ENCODE peak calls at places on chromosome X, in five cellular contexts. H is pancreas; O is fibroblast of lung; U is CD8-positive, alpha-beta memory T cell; L is left lung. Q is an unnamed sample. For H3K4me1, the result is how much of the 10 kb centered on the place peaks cover.

GRCh38 chrX:22652596-22652995 is 347.2 kb upstream of the DDX53 start:
- DNase-seq in H (no peak), O (peak), U (no peak), L (no peak), Q (peak)

GRCh38 chrX:149074429-149074828 is 430.7 kb downstream of the IDS start:
- DNase-seq in H (no peak), O (peak), U (no peak), L (peak), Q (no peak)

GRCh38 chrX:45849261-45849660 is 648.6 kb upstream of the DIPK2B start:
- DNase-seq in H (no peak), O (peak), U (no peak), L (no peak), Q (no peak)

GRCh38 chrX:41332005-41332404 is 2.0 kb upstream of the DDX3X start:
- DNase-seq in H (no peak), O (no peak), U (no peak), L (no peak), Q (no peak)

GRCh38 chrX:21374163-21374993 is at the start of gene CNKSR2:
- DNase-seq in H (peak), O (peak), U (peak), L (peak), Q (peak)

GRCh38 chrX:154719132-154719675 is 31.7 kb downstream of the GAB3 start:
- DNase-seq in H (no peak), O (peak), U (peak), L (no peak), Q (no peak)

GRCh38 chrX:12890467-12890866 is 16.0 kb upstream of the TLR8 start:
- DNase-seq in H (no peak), O (no peak), U (no peak), L (no peak), Q (no peak)

GRCh38 chrX:130909469-130910136 is 6.6 kb upstream of the ENOX2 start:
- DNase-seq in H (no peak), O (no peak), U (no peak), L (no peak), Q (no peak)

GRCh38 chrX:77977518-77977917 is 8.1 kb upstream of the PGAM4 start:
- DNase-seq in H (no peak), O (no peak), U (no peak), L (no peak), Q (no peak)

GRCh38 chrX:50456712-50457484 is 13.7 kb downstream of the DGKK start:
- DNase-seq in H (no peak), O (no peak), U (no peak), L (no peak), Q (no peak)

GRCh38 chrX:44908198-44908597 is 35.2 kb downstream of the KDM6A start:
- DNase-seq in H (no peak), O (no peak), U (no peak), L (no peak), Q (no peak)

GRCh38 chrX:108361316-108361715 is 76.9 kb downstream of the COL4A6 start:
- DNase-seq in H (no peak), O (no peak), U (no peak), L (no peak), Q (no peak)

GRCh38 chrX:108699368-108699767 is 37.0 kb downstream of the IRS4 start:
- DNase-seq in H (no peak), O (peak), U (no peak), L (no peak), Q (peak)

GRCh38 chrX:136030357-136031225 is 45.4 kb downstream of the SLC9A6 start:
- DNase-seq in H (no peak), O (peak), U (no peak), L (no peak), Q (no peak)

GRCh38 chrX:24428518-24428917 is 36.6 kb upstream of the PDK3 start:
- DNase-seq in H (no peak), O (no peak), U (no peak), L (no peak), Q (no peak)

GRCh38 chrX:136794080-136794479 is 13.3 kb upstream of the ARHGEF6 start:
- DNase-seq in H (no peak), O (no peak), U (no peak), L (no peak), Q (no peak)

GRCh38 chrX:103918584-103919335 is 43.7 kb upstream of the TMSB15B start:
- DNase-seq in H (peak), O (peak), U (peak), L (peak), Q (peak)

GRCh38 chrX:24173115-24173847 is 23.8 kb downstream of the ZFX start:
- DNase-seq in H (no peak), O (no peak), U (no peak), L (no peak), Q (no peak)

GRCh38 chrX:114017086-114017485 is 566.8 kb upstream of the HTR2C start:
- DNase-seq in H (no peak), O (no peak), U (no peak), L (no peak), Q (no peak)

GRCh38 chrX:115650916-115651315 is 89.9 kb downstream of the PLS3 start:
- DNase-seq in H (peak), O (peak), U (no peak), L (no peak), Q (peak)

GRCh38 chrX:9561199-9561598 is 96.3 kb downstream of the TBL1X start:
- DNase-seq in H (no peak), O (no peak), U (no peak), L (no peak), Q (no peak)

GRCh38 chrX:9569875-9570274 is 105.0 kb downstream of the TBL1X start:
- DNase-seq in H (no peak), O (peak), U (no peak), L (no peak), Q (no peak)

GRCh38 chrX:9560219-9560618 is 95.4 kb downstream of the TBL1X start:
- DNase-seq in H (no peak), O (no peak), U (no peak), L (no peak), Q (no peak)

GRCh38 chrX:9562851-9563250 is 98.0 kb downstream of the TBL1X start:
- DNase-seq in H (no peak), O (peak), U (no peak), L (no peak), Q (no peak)

DNA sequence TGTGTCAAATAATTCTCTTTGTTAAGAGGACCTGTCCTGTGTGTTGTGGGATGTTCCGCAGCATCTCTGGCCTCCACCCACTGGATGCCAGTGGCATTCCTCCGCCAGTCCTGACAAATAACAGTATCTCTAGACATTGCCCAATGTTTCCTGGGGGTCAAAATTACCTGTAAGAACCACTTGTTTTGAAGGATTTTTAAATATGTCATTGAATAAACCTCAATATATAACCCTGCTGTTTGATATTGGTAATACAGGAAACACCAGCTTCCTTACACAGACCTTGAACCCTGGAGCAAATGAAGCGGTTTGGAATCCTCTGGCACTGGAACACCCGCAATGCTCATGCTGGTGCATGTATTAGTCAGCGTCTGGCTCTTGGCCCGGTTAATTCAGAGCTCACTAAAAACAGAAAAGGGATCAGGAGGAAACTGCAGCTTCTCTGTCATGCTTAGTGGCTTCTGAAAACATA is 101.3 kb downstream of the TBL1X start:
- DNase-seq in H (peak), O (peak), U (no peak), L (peak), Q (no peak)
- H3K4me1 ChIP-seq in H (under half), O (under half), U (under half), L (under half), Q (under half)

DNA sequence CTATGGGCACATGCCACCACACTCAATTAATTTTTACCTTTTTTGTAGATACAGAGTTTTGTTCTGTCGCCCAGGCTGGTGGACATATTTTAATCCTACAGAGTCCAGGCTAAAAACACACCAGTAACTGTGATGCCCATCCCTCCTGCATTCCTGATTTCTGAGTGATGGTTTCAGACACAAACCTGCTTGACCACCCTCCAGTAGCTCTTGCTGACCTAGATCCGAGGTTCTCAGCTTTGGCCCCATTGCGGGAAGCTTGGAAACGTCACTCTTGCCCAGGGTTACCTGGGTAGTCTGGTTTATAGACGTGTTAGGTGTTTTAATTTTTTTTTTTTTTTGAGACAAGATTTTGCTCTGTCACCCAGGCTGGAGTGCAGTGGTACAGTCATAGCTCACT is 7.5 kb downstream of the CD99 start:
- DNase-seq in H (no peak), O (no peak), U (no peak), L (no peak), Q (no peak)
- H3K4me1 ChIP-seq in H (under half), O (under half), U (half or more), L (half or more), Q (under half)

GRCh38 chrX:49066690-49067089 is 7.1 kb downstream of the PRAF2 start:
- DNase-seq in H (no peak), O (no peak), U (no peak), L (no peak), Q (no peak)
- H3K4me1 ChIP-seq in H (under half), O (under half), U (under half), L (under half), Q (under half)

GRCh38 chrX:40149286-40150175 is 51.8 kb upstream of the BCOR start:
- DNase-seq in H (no peak), O (no peak), U (no peak), L (no peak), Q (no peak)
- H3K4me1 ChIP-seq in H (under half), O (under half), U (under half), L (half or more), Q (under half)

DNA sequence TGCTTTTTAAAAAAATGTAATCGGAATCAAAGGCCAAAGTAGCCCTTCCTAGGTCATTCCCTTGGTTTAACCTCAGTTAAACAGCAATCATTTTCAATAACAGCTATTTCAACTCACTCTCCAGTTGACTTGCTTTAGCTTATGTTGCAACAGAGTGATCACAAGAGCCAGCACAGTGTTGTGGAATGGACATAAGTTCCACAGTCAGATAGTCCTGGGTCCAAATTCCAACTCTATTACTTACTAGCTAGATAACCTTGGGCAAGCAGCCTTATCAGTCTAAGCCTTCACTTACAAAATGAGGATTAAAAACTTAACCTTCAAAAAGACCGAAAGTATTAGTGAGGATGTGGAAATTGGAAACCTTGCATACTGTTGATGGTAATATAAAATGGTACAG is 9.2 kb upstream of the GPC3 start:
- DNase-seq in H (no peak), O (peak), U (no peak), L (no peak), Q (no peak)
- H3K4me1 ChIP-seq in H (under half), O (under half), U (under half), L (under half), Q (under half)

DNA sequence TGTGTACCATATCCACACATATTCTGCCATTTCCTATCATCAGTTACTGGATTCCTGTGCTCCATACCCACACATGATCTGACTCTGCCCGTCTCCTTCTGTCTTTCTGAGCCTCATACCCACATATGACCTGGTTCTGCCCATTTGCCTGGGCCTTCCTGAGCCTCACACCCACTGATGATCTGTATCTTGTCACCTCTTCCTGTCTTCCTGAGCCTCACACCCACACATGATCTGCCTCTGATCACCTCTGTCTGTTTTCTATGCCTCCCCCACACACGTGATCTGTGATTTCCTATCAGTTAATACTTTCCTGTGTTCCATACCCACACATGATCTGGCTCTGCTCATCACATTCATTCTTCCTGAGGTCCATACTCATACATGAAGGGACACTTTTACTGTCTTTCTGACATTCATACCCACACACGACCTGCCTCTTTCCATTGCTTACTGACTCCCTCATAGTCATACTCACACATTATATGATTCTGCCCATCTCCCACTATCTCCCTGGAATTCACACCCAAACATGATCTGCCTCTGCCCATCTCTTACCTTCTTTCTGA is 32.5 kb downstream of the SCML1 start:
- DNase-seq in H (no peak), O (no peak), U (no peak), L (no peak), Q (no peak)
- H3K4me1 ChIP-seq in H (under half), O (under half), U (under half), L (under half), Q (under half)

GRCh38 chrX:150567645-150568319 is 639 bp upstream of the MTM1 start:
- DNase-seq in H (no peak), O (no peak), U (no peak), L (no peak), Q (no peak)

GRCh38 chrX:150569155-150569477 is 695 bp downstream of the MTM1 start:
- DNase-seq in H (no peak), O (peak), U (no peak), L (no peak), Q (no peak)

GRCh38 chrX:150572206-150572605 is 3.8 kb downstream of the MTM1 start:
- DNase-seq in H (no peak), O (no peak), U (no peak), L (no peak), Q (no peak)

GRCh38 chrX:150568320-150569154 is at the start of gene MTM1:
- DNase-seq in H (peak), O (peak), U (peak), L (peak), Q (peak)

GRCh38 chrX:150570512-150570911 is 2.1 kb downstream of the MTM1 start:
- DNase-seq in H (no peak), O (no peak), U (no peak), L (no peak), Q (no peak)
- H3K4me1 ChIP-seq in H (under half), O (under half), U (half or more), L (half or more), Q (under half)

DNA sequence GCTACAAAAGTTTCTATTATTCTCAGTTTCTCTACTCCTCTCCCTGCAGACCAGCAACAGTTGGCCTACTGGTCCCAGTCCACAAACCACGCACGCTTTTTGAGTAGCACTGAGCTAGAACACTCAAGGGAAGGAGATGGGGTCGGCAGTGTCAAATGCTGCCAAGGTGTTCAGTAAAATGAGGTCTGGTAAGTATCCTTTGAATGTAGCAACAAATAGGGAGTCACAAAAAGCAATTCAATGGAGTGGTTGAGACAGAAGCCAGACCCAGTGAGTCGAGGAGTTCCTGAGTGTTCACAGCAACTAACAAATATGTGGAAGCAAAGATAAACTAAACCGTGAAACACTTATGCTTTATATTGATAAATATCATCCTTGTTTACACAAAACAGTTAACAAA is 355.7 kb downstream of the MID1IP1 start:
- DNase-seq in H (no peak), O (no peak), U (no peak), L (no peak), Q (no peak)
- H3K4me1 ChIP-seq in H (under half), O (under half), U (under half), L (under half), Q (under half)

GRCh38 chrX:110412971-110413726 is 54.5 kb downstream of the RTL9 start:
- DNase-seq in H (peak), O (peak), U (peak), L (peak), Q (peak)
- H3K4me1 ChIP-seq in H (under half), O (under half), U (under half), L (under half), Q (under half)

Q was measured in neuronal stem cell.